ENCODE peak calls at places on chromosome 6, in five cellular contexts. V is IMR-90, P is HepG2, Z is OCI-LY7, G is astrocyte. N is an unnamed sample. For H4K20me1, the result is how much of the 10 kb centered on the place peaks cover.

GRCh38 chr6:130675072-130675471 is 152.1 kb upstream of the SMLR1 start:
- DNase-seq in V (peak), P (no peak), Z (no peak), G (peak), N (peak)

GRCh38 chr6:87705070-87705691 is 3.1 kb upstream of the AKIRIN2 start:
- DNase-seq in V (peak), P (peak), Z (no peak), G (peak), N (peak)

GRCh38 chr6:166614171-166614583 is 12.9 kb downstream of the RPS6KA2 start:
- DNase-seq in V (no peak), P (no peak), Z (no peak), G (no peak), N (no peak)

GRCh38 chr6:103081126-103081525 is 1687.6 kb downstream of the GRIK2 start:
- DNase-seq in V (no peak), P (no peak), Z (no peak), G (no peak), N (no peak)

GRCh38 chr6:125188037-125188436 is 34.5 kb downstream of the TPD52L1 start:
- DNase-seq in V (peak), P (no peak), Z (no peak), G (peak), N (peak)

GRCh38 chr6:55642366-55642765 is 63.4 kb upstream of the HMGCLL1 start:
- DNase-seq in V (no peak), P (no peak), Z (no peak), G (no peak), N (no peak)

GRCh38 chr6:131015192-131015591 is 47.9 kb downstream of the EPB41L2 start:
- DNase-seq in V (no peak), P (no peak), Z (no peak), G (no peak), N (no peak)

GRCh38 chr6:1409774-1410465 is 20.5 kb downstream of the FOXF2 start:
- DNase-seq in V (no peak), P (no peak), Z (no peak), G (no peak), N (no peak)

GRCh38 chr6:52598123-52598823 is 21.4 kb upstream of the TRAM2 start:
- DNase-seq in V (peak), P (peak), Z (peak), G (peak), N (peak)

GRCh38 chr6:163323719-163324118 is 90.8 kb upstream of the QKI start:
- DNase-seq in V (no peak), P (no peak), Z (no peak), G (no peak), N (no peak)

GRCh38 chr6:110179406-110180227 is at the start of gene WASF1:
- DNase-seq in V (peak), P (peak), Z (peak), G (peak), N (peak)

GRCh38 chr6:132964101-132964867 is 149.9 kb downstream of the RPS12 start:
- DNase-seq in V (peak), P (peak), Z (no peak), G (peak), N (peak)

GRCh38 chr6:2264932-2265331 is 19.5 kb upstream of the GMDS start:
- DNase-seq in V (peak), P (no peak), Z (no peak), G (peak), N (peak)

GRCh38 chr6:155706806-155707205 is 251.2 kb upstream of the NOX3 start:
- DNase-seq in V (no peak), P (no peak), Z (no peak), G (no peak), N (no peak)

GRCh38 chr6:84766118-84766683 is 1.8 kb upstream of the TBX18 start:
- DNase-seq in V (no peak), P (no peak), Z (no peak), G (no peak), N (no peak)

GRCh38 chr6:149560736-149561135 is 5.4 kb upstream of the GINM1 start:
- DNase-seq in V (no peak), P (no peak), Z (peak), G (no peak), N (peak)

GRCh38 chr6:111687652-111688051 is 82.0 kb upstream of the TRAF3IP2 start:
- DNase-seq in V (no peak), P (no peak), Z (no peak), G (no peak), N (no peak)

GRCh38 chr6:101396552-101397173 is 3.2 kb downstream of the GRIK2 start:
- DNase-seq in V (peak), P (peak), Z (peak), G (peak), N (peak)

GRCh38 chr6:11918021-11918738 is 93.9 kb upstream of the HIVEP1 start:
- DNase-seq in V (peak), P (no peak), Z (no peak), G (peak), N (peak)

GRCh38 chr6:48068326-48069191 is 42.4 kb downstream of the PTCHD4 start:
- DNase-seq in V (no peak), P (no peak), Z (no peak), G (no peak), N (peak)

GRCh38 chr6:98980814-98981213 is 33.1 kb upstream of the FBXL4 start:
- DNase-seq in V (no peak), P (no peak), Z (peak), G (no peak), N (no peak)

GRCh38 chr6:133407320-133408100 is 166.4 kb downstream of the EYA4 start:
- DNase-seq in V (no peak), P (no peak), Z (no peak), G (no peak), N (no peak)

GRCh38 chr6:56399250-56399671 is 151.9 kb upstream of the COL21A1 start:
- DNase-seq in V (peak), P (peak), Z (no peak), G (peak), N (no peak)

GRCh38 chr6:139847322-139847797 is 472.9 kb upstream of the CITED2 start:
- DNase-seq in V (no peak), P (no peak), Z (no peak), G (no peak), N (peak)

GRCh38 chr6:102154874-102155273 is 761.4 kb downstream of the GRIK2 start:
- DNase-seq in V (no peak), P (no peak), Z (no peak), G (no peak), N (no peak)

GRCh38 chr6:166672146-166672545 is 45.1 kb upstream of the RPS6KA2 start:
- DNase-seq in V (no peak), P (no peak), Z (no peak), G (peak), N (no peak)

GRCh38 chr6:132733814-132734213 is 20.0 kb upstream of the VNN1 start:
- DNase-seq in V (no peak), P (no peak), Z (no peak), G (no peak), N (no peak)

GRCh38 chr6:105045546-105045945 is 88.6 kb downstream of the LIN28B start:
- DNase-seq in V (peak), P (peak), Z (no peak), G (peak), N (peak)

GRCh38 chr6:163761491-163761890 is 347.0 kb downstream of the QKI start:
- DNase-seq in V (peak), P (no peak), Z (no peak), G (peak), N (peak)

GRCh38 chr6:45084257-45084656 is 243.9 kb upstream of the RUNX2 start:
- DNase-seq in V (no peak), P (no peak), Z (no peak), G (no peak), N (no peak)

GRCh38 chr6:52603000-52603795 is 26.3 kb upstream of the TRAM2 start:
- DNase-seq in V (peak), P (no peak), Z (peak), G (peak), N (peak)

GRCh38 chr6:52984247-52984646 is 10.8 kb downstream of the GSTA4 start:
- DNase-seq in V (no peak), P (no peak), Z (peak), G (peak), N (peak)

GRCh38 chr6:13700232-13700631 is 11.4 kb downstream of the RANBP9 start:
- DNase-seq in V (no peak), P (no peak), Z (no peak), G (no peak), N (no peak)

GRCh38 chr6:55679503-55679902 is 100.5 kb upstream of the HMGCLL1 start:
- DNase-seq in V (no peak), P (no peak), Z (no peak), G (peak), N (no peak)

GRCh38 chr6:72861935-72862432 is 240.1 kb downstream of the KCNQ5 start:
- DNase-seq in V (peak), P (no peak), Z (no peak), G (peak), N (peak)

GRCh38 chr6:26594730-26595632 is 1.8 kb upstream of the ABT1 start:
- DNase-seq in V (peak), P (peak), Z (no peak), G (peak), N (peak)

GRCh38 chr6:2102316-2102883 is 143.0 kb downstream of the GMDS start:
- DNase-seq in V (peak), P (no peak), Z (no peak), G (no peak), N (no peak)

GRCh38 chr6:95519228-95520037 is 57.9 kb upstream of the MANEA start:
- DNase-seq in V (no peak), P (no peak), Z (no peak), G (no peak), N (no peak)

GRCh38 chr6:4856779-4857178 is 80.6 kb downstream of the CDYL start:
- DNase-seq in V (no peak), P (no peak), Z (no peak), G (no peak), N (peak)
- H4K20me1 ChIP-seq in V (half or more), P (under half), Z (under half), G (half or more), N (under half)

GRCh38 chr6:38004908-38005307 is 185.4 kb downstream of the ZFAND3 start:
- DNase-seq in V (no peak), P (no peak), Z (no peak), G (no peak), N (no peak)
- H4K20me1 ChIP-seq in V (half or more), P (under half), Z (under half), G (half or more), N (under half)

GRCh38 chr6:150702675-150703074 is 103.0 kb downstream of the PLEKHG1 start:
- DNase-seq in V (no peak), P (no peak), Z (no peak), G (no peak), N (no peak)
- H4K20me1 ChIP-seq in V (under half), P (under half), Z (under half), G (under half), N (under half)

DNA sequence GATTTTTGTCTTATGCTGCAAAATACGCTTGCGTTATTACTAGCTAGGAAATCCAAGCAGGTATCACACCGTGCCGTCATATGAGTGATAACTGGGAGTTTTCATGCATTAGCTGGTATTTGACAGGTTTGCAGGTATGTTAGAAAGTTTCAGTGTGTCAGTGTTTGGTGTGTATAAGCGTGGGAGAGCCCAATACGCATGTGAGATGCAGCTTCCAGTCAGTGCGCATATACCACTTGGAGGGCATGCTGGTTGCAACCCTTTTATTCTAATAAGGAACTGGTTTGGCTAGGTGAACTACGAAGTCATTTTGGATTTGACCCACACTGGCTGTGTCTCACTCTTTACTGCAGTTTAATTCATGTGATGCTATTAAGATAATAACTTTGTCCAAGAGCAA is 35.1 kb downstream of the JARID2 start:
- DNase-seq in V (no peak), P (no peak), Z (no peak), G (no peak), N (no peak)
- H4K20me1 ChIP-seq in V (half or more), P (under half), Z (under half), G (half or more), N (under half)

GRCh38 chr6:118897386-118897785 is 3.4 kb downstream of the ASF1A start:
- DNase-seq in V (no peak), P (no peak), Z (no peak), G (peak), N (no peak)
- H4K20me1 ChIP-seq in V (under half), P (under half), Z (under half), G (under half), N (under half)

DNA sequence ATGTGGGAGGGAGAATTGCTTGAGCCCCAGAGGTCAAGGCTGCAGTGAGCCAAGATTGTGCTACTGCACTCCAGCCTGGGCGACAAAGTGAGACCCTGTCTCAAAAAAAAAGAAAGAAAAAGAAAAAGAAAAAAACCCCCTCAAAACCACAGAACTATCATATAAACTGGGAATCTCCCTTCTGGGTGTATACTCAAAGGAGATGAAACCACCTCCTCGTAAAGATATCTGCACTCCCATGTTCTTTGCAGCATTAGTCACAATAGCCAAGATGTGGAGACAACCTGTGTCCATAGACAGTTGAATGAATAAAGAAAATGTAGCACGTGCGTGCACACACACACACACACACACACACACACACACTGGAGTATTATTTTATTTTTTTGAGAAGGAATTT is 8.5 kb upstream of the AFG1L start:
- DNase-seq in V (no peak), P (no peak), Z (no peak), G (no peak), N (no peak)
- H4K20me1 ChIP-seq in V (under half), P (under half), Z (under half), G (under half), N (under half)

GRCh38 chr6:38033442-38033982 is 214.0 kb downstream of the ZFAND3 start:
- DNase-seq in V (no peak), P (no peak), Z (no peak), G (no peak), N (no peak)
- H4K20me1 ChIP-seq in V (half or more), P (under half), Z (under half), G (half or more), N (half or more)

DNA sequence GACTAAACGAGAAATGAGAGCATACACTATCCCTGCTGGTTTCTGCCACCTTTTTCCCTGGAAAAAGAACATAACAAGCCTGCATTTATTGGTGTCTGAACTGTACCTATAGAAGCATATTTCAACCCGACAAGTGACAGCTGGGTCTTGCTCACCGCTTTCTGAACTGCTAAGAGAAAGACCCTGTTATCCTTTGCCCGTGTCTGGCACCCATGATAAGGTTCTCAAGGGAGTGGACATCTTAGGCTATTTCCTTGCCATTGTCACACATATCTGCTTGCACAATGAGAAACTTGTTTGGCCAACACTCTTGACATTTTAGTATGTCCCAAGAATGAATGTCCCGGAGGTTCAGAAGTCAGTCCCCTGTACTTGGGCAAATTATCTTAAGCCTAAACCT is 19.3 kb downstream of the RIPOR2 start:
- DNase-seq in V (no peak), P (no peak), Z (no peak), G (no peak), N (no peak)
- H4K20me1 ChIP-seq in V (under half), P (under half), Z (under half), G (under half), N (under half)

GRCh38 chr6:41936073-41936837 is 5.4 kb downstream of the CCND3 start:
- DNase-seq in V (peak), P (peak), Z (peak), G (peak), N (peak)

GRCh38 chr6:41935685-41936072 is 5.9 kb downstream of the CCND3 start:
- DNase-seq in V (no peak), P (no peak), Z (no peak), G (no peak), N (no peak)

GRCh38 chr6:41937472-41937871 is 4.1 kb downstream of the CCND3 start:
- DNase-seq in V (no peak), P (no peak), Z (no peak), G (no peak), N (no peak)

GRCh38 chr6:41934278-41935189 is 7.1 kb downstream of the CCND3 start:
- DNase-seq in V (no peak), P (no peak), Z (no peak), G (no peak), N (peak)

DNA sequence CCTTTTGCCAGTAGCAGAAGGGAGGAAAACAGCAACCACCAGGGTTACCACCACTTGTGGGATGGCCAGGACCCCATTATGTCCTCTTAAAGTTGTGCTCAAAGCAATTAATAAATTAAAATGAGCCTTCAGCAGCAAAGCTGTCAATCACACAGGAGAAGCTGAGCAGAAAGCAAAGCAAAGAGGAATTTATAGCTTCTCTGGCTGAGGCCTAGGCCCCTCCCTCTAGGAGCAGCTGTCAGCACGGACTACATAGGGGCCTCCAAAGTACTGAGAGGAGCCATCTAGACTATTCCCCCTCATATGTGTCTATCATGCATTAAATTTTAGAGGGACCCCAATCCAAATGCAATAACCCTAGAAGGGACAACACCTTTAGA is 6.4 kb downstream of the CCND3 start:
- DNase-seq in V (no peak), P (no peak), Z (no peak), G (no peak), N (no peak)
- H4K20me1 ChIP-seq in V (under half), P (under half), Z (under half), G (half or more), N (under half)

N was measured in GM23248.